ENCODE peak calls at places on chromosomes 7 and 10, in four cellular contexts. A is IMR-90, E is H1, O is GM12878. X is an unnamed sample.

GRCh38 chr7:157863906-157864810 is 527.4 kb downstream of the DNAJB6 start:
- DNase-seq in A (no peak), E (no peak), O (no peak), X (no peak)

GRCh38 chr7:106952658-106953231 is 87.7 kb downstream of the PIK3CG start:
- DNase-seq in A (no peak), E (no peak), O (no peak), X (peak)

GRCh38 chr10:52778511-52779392 is 6.2 kb upstream of the MBL2 start:
- DNase-seq in A (peak), E (peak), O (no peak), X (peak)

GRCh38 chr7:64849250-64849923 is 53.7 kb upstream of the ZNF273 start:
- DNase-seq in A (peak), E (no peak), O (no peak), X (peak)

GRCh38 chr7:23234569-23235296 is 11.8 kb upstream of the GPNMB start:
- DNase-seq in A (no peak), E (no peak), O (peak), X (no peak)

GRCh38 chr7:102836206-102836938 is 76.4 kb upstream of the LRRC17 start:
- DNase-seq in A (peak), E (no peak), O (no peak), X (no peak)

GRCh38 chr10:14144491-14144890 is 186.2 kb downstream of the FRMD4A start:
- DNase-seq in A (no peak), E (no peak), O (no peak), X (no peak)

GRCh38 chr10:71064413-71065118 is 147.8 kb upstream of the UNC5B start:
- DNase-seq in A (no peak), E (no peak), O (no peak), X (no peak)

GRCh38 chr7:19690736-19691135 is 18.1 kb downstream of the POLR1F start:
- DNase-seq in A (no peak), E (no peak), O (no peak), X (no peak)

GRCh38 chr7:23100697-23101096 is 4.9 kb upstream of the KLHL7 start:
- DNase-seq in A (no peak), E (no peak), O (no peak), X (peak)

GRCh38 chr10:121994429-121994881 is 5.5 kb downstream of the TACC2 start:
- DNase-seq in A (no peak), E (peak), O (no peak), X (no peak)

GRCh38 chr10:44673245-44673999 is 237.7 kb upstream of the TMEM72 start:
- DNase-seq in A (no peak), E (no peak), O (no peak), X (no peak)

GRCh38 chr7:149313981-149314380 is 52.0 kb downstream of the ZNF783 start:
- DNase-seq in A (no peak), E (no peak), O (no peak), X (no peak)

GRCh38 chr7:129205987-129206785 is 17.8 kb downstream of the SMO start:
- DNase-seq in A (no peak), E (no peak), O (no peak), X (no peak)

GRCh38 chr7:106054133-106054532 is 58.0 kb downstream of the SYPL1 start:
- DNase-seq in A (no peak), E (no peak), O (no peak), X (no peak)

GRCh38 chr10:102775201-102775972 is 31.6 kb downstream of the WBP1L start:
- DNase-seq in A (peak), E (no peak), O (no peak), X (no peak)

GRCh38 chr10:114487815-114488536 is 83.7 kb upstream of the AFAP1L2 start:
- DNase-seq in A (peak), E (no peak), O (no peak), X (no peak)

GRCh38 chr7:12637328-12637727 is 50.1 kb upstream of the ARL4A start:
- DNase-seq in A (no peak), E (no peak), O (no peak), X (no peak)

GRCh38 chr7:99551767-99552463 is at the start of gene FAM200A:
- DNase-seq in A (peak), E (peak), O (peak), X (peak)

GRCh38 chr10:79068203-79068561 is 584 bp upstream of the ZMIZ1 start:
- DNase-seq in A (no peak), E (no peak), O (no peak), X (peak)

GRCh38 chr7:155038335-155038734 is 31.8 kb upstream of the HTR5A start:
- DNase-seq in A (no peak), E (no peak), O (no peak), X (no peak)

GRCh38 chr10:70330671-70331070 is 46.9 kb upstream of the NPFFR1 start:
- DNase-seq in A (no peak), E (no peak), O (no peak), X (no peak)

GRCh38 chr10:52313350-52314006 is 603 bp upstream of the DKK1 start:
- DNase-seq in A (peak), E (peak), O (no peak), X (no peak)

GRCh38 chr10:110459600-110459999 is 38.1 kb upstream of the DUSP5 start:
- DNase-seq in A (no peak), E (no peak), O (no peak), X (no peak)

GRCh38 chr10:37379991-37380390 is 254.6 kb downstream of the ANKRD30A start:
- DNase-seq in A (no peak), E (no peak), O (no peak), X (no peak)

GRCh38 chr7:35254496-35255416 is 856 bp upstream of the TBX20 start:
- DNase-seq in A (no peak), E (peak), O (no peak), X (no peak)

GRCh38 chr7:75596727-75597614 is 104.9 kb downstream of the SPDYE5 start:
- DNase-seq in A (peak), E (no peak), O (peak), X (peak)

GRCh38 chr10:43653746-43654145 is 5.1 kb upstream of the ZNF32 start:
- DNase-seq in A (peak), E (no peak), O (no peak), X (no peak)

GRCh38 chr7:92835851-92836488 is 403 bp downstream of the CDK6 start:
- DNase-seq in A (no peak), E (peak), O (no peak), X (peak)

DNA sequence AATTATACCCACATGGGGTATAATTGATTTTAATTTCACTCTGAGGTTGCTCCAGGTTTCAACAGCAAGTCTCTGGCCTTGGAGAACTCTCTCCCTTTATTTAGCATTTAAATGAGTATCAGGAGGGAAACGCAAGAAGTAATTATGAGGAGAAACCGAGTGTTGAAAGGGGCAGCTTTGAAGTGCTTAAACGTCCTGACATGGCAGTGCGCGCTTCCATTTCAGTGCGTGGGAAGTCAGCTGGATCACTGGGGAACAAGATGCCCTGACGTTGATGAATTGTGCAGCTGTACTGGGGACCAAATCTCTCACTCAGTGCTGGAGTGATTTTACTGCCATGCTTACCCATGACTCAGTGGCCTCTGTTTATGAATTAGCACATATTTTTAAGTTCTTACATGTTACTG is 106.1 kb upstream of the PRR15 start:
- DNase-seq in A (no peak), E (no peak), O (no peak), X (no peak)
- TF ChIP-seq CHD1 in A (no peak), E (no peak), O (no peak), X (no peak)

GRCh38 chr7:18494821-18495408 is 634 bp upstream of the HDAC9 start:
- DNase-seq in A (peak), E (no peak), O (no peak), X (no peak)

GRCh38 chr7:18497082-18497481 is 1.5 kb downstream of the HDAC9 start:
- DNase-seq in A (no peak), E (no peak), O (no peak), X (no peak)

GRCh38 chr7:18495412-18496335 is at the start of gene HDAC9:
- DNase-seq in A (peak), E (peak), O (peak), X (no peak)

GRCh38 chr7:18497800-18498199 is 2.3 kb downstream of the HDAC9 start:
- DNase-seq in A (no peak), E (no peak), O (no peak), X (no peak)

DNA sequence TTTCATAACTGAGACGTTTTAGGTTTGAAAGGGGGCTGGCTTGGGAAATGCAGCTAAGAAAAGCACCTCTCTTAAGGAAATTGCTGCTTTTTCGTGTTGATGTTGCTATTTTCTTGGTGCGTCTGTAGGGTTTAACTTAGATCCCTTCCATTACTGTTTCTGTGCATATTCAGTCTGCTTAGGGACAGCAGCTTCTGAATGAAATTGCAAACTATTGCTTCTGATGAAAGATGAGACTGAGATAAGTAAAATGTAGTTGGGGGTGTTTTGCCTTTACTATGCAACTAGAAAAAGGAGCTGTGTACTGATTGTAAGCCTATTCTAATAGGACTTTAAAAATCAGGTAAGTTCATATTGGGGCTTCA is 769 bp downstream of the HDAC9 start:
- DNase-seq in A (no peak), E (no peak), O (no peak), X (no peak)
- H3K9ac ChIP-seq in A (no peak), E (peak), O (peak), X (no peak)

DNA sequence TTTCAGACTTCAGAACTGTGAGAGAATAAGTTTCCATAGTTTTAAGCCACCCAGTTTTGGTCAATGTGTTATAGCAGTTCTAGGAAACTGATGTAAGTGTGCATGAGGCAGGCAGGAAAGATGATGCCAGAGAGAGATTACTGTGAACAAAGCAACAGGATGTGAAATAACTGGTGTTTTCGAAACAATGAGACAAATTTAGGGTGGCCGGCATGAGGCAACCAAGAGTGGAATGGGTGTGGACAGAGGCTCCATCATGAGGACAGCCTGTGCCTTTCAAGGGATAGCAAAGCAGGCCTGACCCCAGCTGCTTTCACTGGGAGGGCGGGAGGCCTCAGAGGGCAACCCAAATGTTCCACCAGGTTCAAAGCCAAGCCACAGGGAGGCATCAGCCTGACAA is 67.3 kb upstream of the UCN3 start:
- DNase-seq in A (no peak), E (no peak), O (no peak), X (no peak)
- TF ChIP-seq CHD1 in A (no peak), E (no peak), O (no peak), X (no peak)

DNA sequence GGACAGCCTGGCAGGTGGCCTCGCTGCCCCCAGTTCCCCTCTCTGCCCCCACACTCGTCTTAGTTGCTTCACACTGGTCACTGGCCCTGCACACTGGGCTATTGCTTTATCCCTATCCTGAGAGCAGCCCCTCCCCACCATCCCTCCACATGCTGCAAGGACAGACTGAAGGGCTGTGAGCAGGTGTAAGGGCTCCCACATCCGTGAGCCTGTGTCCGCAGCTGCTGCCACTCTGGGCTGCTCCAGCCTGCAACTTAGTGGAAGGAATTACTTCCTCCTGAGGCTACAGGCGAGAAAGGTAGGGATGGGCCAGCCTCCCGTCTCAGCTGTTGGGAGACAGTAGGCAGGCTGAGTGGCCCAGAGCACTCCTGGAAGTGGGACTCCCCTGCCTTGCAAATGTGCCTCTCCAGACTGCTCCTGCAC is 3.8 kb downstream of the RARRES2 start:
- DNase-seq in A (no peak), E (no peak), O (no peak), X (no peak)
- H3K9ac ChIP-seq in A (no peak), E (no peak), O (no peak), X (no peak)

DNA sequence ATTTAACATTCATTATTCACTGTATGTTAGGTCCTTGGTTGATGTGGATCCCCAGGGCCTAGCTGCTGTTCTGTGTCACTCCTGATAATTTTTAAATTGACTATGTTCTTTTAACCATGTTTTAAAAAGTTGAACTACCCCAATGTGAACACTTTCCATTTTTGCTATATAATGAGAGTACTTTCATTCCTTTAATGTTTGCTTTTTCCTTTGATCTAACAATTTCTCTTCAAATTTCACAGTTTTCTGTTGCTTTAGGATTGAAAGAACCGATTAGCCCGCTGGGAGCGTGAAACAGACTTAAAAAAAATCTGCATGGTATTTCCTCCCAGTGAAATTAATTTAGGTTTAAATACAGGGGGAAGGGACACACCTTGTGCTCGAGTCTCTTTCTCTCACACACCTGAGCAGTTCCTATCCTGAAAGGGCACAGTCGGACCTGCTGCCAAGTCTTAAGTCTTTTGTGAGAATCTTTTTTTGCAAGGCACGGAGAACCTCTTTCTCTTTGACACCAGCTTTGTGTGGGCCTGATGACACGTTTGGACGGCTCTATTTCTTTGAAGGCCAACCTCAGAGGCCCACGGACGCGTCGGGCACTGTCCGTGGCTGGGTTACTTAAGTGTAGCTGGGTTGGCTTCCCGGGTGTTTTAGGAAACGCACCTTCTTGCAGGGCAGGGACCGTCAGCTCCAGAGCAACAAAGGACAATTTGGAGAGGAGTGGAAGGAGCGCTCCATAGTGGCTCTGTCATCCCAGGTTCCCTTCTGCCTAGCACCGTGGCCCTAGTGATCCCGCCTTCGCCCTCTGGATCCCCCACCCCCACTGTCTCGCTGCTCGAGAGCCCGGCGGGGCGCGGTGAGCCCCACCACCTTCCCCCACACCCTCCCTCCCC is 1.0 kb upstream of the CHN2 start:
- DNase-seq in A (no peak), E (no peak), O (no peak), X (no peak)
- TF ChIP-seq CHD1 in A (no peak), E (no peak), O (no peak), X (no peak)

GRCh38 chr10:10872035-10872673 is 145.5 kb upstream of the CELF2 start:
- DNase-seq in A (peak), E (no peak), O (no peak), X (no peak)
- H3K9ac ChIP-seq in A (no peak), E (no peak), O (no peak), X (no peak)

GRCh38 chr7:147803625-147804024 is 786.9 kb upstream of the C7orf33 start:
- DNase-seq in A (no peak), E (no peak), O (no peak), X (no peak)
- TF ChIP-seq CHD1 in A (no peak), E (no peak), O (no peak), X (no peak)

GRCh38 chr10:35304649-35305048 is 31.7 kb upstream of the CCNY start:
- DNase-seq in A (no peak), E (no peak), O (no peak), X (peak)

GRCh38 chr10:35307297-35307696 is 29.0 kb upstream of the CCNY start:
- DNase-seq in A (peak), E (no peak), O (no peak), X (no peak)

GRCh38 chr10:35308809-35309208 is 27.5 kb upstream of the CCNY start:
- DNase-seq in A (no peak), E (no peak), O (no peak), X (no peak)

GRCh38 chr10:35306852-35307251 is 29.5 kb upstream of the CCNY start:
- DNase-seq in A (peak), E (no peak), O (no peak), X (peak)
- H3K9ac ChIP-seq in A (no peak), E (no peak), O (no peak), X (no peak)

GRCh38 chr7:96084880-96085551 is 236.9 kb downstream of the SLC25A13 start:
- DNase-seq in A (peak), E (no peak), O (no peak), X (no peak)

GRCh38 chr7:96076350-96076707 is 245.6 kb downstream of the SLC25A13 start:
- DNase-seq in A (no peak), E (no peak), O (no peak), X (no peak)

GRCh38 chr7:96085953-96086352 is 235.9 kb downstream of the SLC25A13 start:
- DNase-seq in A (no peak), E (no peak), O (no peak), X (no peak)

GRCh38 chr7:96075510-96076349 is 246.2 kb downstream of the SLC25A13 start:
- DNase-seq in A (peak), E (peak), O (no peak), X (peak)

DNA sequence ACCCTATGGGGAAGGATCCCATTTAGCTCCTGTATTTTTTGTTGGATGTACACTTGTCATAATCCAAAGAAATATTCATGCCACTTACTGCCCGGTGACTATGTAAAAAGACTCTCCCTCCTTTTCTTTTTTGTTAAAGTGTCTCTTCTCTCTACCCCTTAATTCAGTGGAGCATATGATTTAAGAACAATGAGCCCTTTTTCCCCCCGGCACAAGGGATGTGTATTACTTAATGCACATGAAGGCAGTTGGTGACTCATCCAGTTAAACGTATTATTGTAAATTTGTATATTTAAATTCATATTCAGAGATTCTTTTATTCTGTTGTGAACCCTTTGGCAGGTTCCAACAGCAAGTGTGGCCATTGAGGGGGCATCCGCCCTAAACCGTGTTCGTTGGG is 241.9 kb downstream of the SLC25A13 start:
- DNase-seq in A (peak), E (no peak), O (no peak), X (no peak)
- TF ChIP-seq CHD1 in A (no peak), E (no peak), O (no peak), X (no peak)